ENCODE peak calls at places on chromosomes 16 and 17, in six cellular contexts. U, H, P, A, F and J are unnamed samples.

GRCh38 chr17:48542956-48543853 is 1.7 kb downstream of the HOXB2 start:
- DNase-seq in H (peak; percentile 79), A (peak; percentile 67), U (peak; percentile 66), F (peak; percentile 82), P (peak; percentile 72), J (no peak)

GRCh38 chr16:52316241-52316640 is 230.7 kb downstream of the TOX3 start:
- DNase-seq in H (no peak), P (no peak), A (no peak), U (no peak), F (no peak), J (no peak)

GRCh38 chr16:466651-467050 is 41.2 kb downstream of the RAB11FIP3 start:
- DNase-seq in P (no peak), H (no peak), F (no peak), U (no peak), A (no peak), J (no peak)

GRCh38 chr16:27698266-27698665 is 148.3 kb downstream of the KATNIP start:
- DNase-seq in F (no peak), A (no peak), U (no peak), H (peak; percentile 91), P (peak; percentile 82), J (no peak)

GRCh38 chr17:65055708-65056638 is 567 bp downstream of the GNA13 start:
- DNase-seq in F (peak; percentile 60), A (peak; percentile 22), P (peak; percentile 59), H (peak; percentile 51), U (peak; percentile 68), J (no peak)

GRCh38 chr17:74037320-74037719 is 166.2 kb upstream of the RPL38 start:
- DNase-seq in F (no peak), U (no peak), A (no peak), H (no peak), P (peak; percentile 41), J (no peak)

GRCh38 chr16:78630102-78630501 is 530.6 kb downstream of the WWOX start:
- DNase-seq in F (no peak), A (no peak), H (no peak), P (no peak), U (no peak), J (no peak)

GRCh38 chr17:32912218-32912897 is 15.6 kb upstream of the TMEM98 start:
- DNase-seq in U (peak; percentile 91), H (peak; percentile 65), P (peak; percentile 72), F (peak; percentile 14), A (peak; percentile 76), J (no peak)

GRCh38 chr16:57372372-57373116 is at the start of gene CX3CL1:
- DNase-seq in H (peak; percentile 86), A (peak; percentile 39), P (peak; percentile 92), U (peak; percentile 62), F (no peak), J (no peak)

GRCh38 chr16:77675464-77676324 is 46.6 kb upstream of the NUDT7 start:
- DNase-seq in A (peak; percentile 78), F (peak; percentile 71), H (peak; percentile 72), P (peak; percentile 82), U (peak; percentile 81), J (peak; percentile 87)

GRCh38 chr17:40121886-40122465 is at the start of gene MSL1:
- DNase-seq in P (peak; percentile 72), U (peak; percentile 85), A (peak; percentile 68), F (peak; percentile 53), H (peak; percentile 83), J (peak; percentile 91)

GRCh38 chr17:57530026-57530425 is 215.1 kb downstream of the CCDC182 start:
- DNase-seq in A (no peak), F (no peak), U (no peak), H (no peak), P (no peak), J (no peak)

GRCh38 chr16:52050418-52050817 is 496.5 kb downstream of the TOX3 start:
- DNase-seq in F (no peak), H (no peak), U (peak; percentile 29), P (no peak), A (peak; percentile 24), J (no peak)

GRCh38 chr17:14311979-14312378 is 11.1 kb downstream of the HS3ST3B1 start:
- DNase-seq in P (no peak), U (no peak), F (no peak), A (no peak), H (peak; percentile 19), J (no peak)

GRCh38 chr16:48125888-48126287 is 29.9 kb downstream of the ABCC12 start:
- DNase-seq in F (no peak), P (peak; percentile 13), A (no peak), H (no peak), U (peak; percentile 12), J (no peak)

GRCh38 chr16:54928016-54928356 is 2.7 kb upstream of the IRX5 start:
- DNase-seq in H (no peak), P (no peak), A (no peak), U (peak; percentile 34), F (no peak), J (peak; percentile 30)

GRCh38 chr16:73058221-73058615 is 10.3 kb upstream of the ZFHX3 start:
- DNase-seq in H (no peak), A (no peak), U (peak; percentile 61), P (no peak), F (no peak), J (peak; percentile 48)

GRCh38 chr16:50778284-50779163 is 36.6 kb downstream of the CYLD start:
- DNase-seq in P (no peak), F (no peak), U (no peak), A (no peak), H (no peak), J (no peak)

GRCh38 chr17:27245230-27245696 is 48.7 kb upstream of the WSB1 start:
- DNase-seq in P (peak; percentile 90), A (peak; percentile 89), F (peak; percentile 98), H (peak; percentile 93), U (peak; percentile 91), J (peak; percentile 32)

GRCh38 chr16:84726670-84727467 is 27.1 kb downstream of the USP10 start:
- DNase-seq in F (no peak), U (peak; percentile 39), A (no peak), H (no peak), P (no peak), J (no peak)

GRCh38 chr17:2337152-2337810 is at the start of gene SGSM2:
- DNase-seq in H (peak; percentile 62), A (peak; percentile 34), U (peak; percentile 65), F (no peak), P (peak; percentile 38), J (peak; percentile 59)

GRCh38 chr17:2337811-2338657 is 733 bp downstream of the SGSM2 start:
- DNase-seq in F (peak; percentile 45), P (peak; percentile 62), A (peak; percentile 44), U (peak; percentile 73), H (peak; percentile 70), J (peak; percentile 42)

GRCh38 chr17:2331303-2331702 is 5.0 kb downstream of the TSR1 start:
- DNase-seq in H (no peak), F (no peak), A (no peak), P (no peak), U (no peak), J (no peak)

GRCh38 chr17:2335726-2336214 is 487 bp downstream of the TSR1 start:
- DNase-seq in F (no peak), H (no peak), P (peak; percentile 59), A (no peak), U (peak; percentile 7), J (no peak)

GRCh38 chr17:2336215-2337151 is at the start of gene TSR1:
- DNase-seq in P (peak; percentile 96), F (peak; percentile 90), U (peak; percentile 95), H (peak; percentile 96), A (peak; percentile 88), J (peak; percentile 85)
- H3K4ac ChIP-seq in P (peak within 1 kb of the TSS; percentile 70), F (peak within 1 kb of the TSS; percentile 97), U (peak within 1 kb of the TSS; percentile 85), H (no peak within 1 kb of the TSS), A (peak within 1 kb of the TSS; percentile 92), J (no peak within 1 kb of the TSS)

DNA sequence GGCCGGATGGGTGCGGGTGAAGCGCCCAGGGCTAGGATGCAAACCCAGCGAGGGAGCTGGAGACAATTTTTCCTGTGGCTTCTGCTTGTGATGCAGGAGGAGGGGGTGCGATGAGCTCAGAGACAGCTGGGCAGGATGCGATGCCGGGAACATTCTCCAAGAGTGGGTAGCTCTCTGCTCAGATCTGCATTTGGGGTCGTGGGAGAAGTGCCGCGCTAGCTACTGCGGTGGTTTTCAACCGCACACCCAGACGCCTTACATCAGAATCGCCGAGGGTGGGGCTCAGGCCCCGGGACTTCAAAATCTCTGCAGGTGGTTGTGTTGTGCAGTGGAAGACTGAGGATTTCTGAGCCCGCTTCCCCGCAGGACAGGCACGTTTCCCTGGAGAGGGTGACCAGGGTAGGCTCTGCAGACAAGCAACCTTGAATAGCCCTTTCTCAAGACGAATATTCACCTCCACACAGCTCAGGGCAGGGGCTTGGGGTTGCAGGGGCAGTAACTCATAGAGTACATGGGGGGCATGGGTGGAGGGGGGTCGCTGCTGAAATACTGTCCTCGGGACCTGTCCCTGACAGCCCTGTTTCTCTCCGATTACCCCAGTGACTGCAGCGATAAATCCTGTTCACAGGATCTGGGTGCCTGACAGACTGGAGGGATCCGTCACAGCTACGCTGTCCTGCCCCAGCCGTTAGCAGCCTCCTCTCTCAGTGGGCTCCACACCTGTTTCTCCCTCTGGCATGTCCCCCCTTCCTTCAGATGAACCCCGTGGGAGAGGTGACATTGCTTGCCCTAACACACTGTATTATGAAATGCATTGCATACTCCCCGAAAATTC is 63.3 kb downstream of the HAPSTR1 start:
- DNase-seq in F (no peak), A (peak; percentile 9), U (no peak), P (no peak), H (no peak), J (no peak)
- H3K4ac ChIP-seq in F (no peak overlapping the region), A (no peak overlapping the region), U (no peak overlapping the region), P (no peak overlapping the region), H (no peak overlapping the region), J (no peak overlapping the region)

DNA sequence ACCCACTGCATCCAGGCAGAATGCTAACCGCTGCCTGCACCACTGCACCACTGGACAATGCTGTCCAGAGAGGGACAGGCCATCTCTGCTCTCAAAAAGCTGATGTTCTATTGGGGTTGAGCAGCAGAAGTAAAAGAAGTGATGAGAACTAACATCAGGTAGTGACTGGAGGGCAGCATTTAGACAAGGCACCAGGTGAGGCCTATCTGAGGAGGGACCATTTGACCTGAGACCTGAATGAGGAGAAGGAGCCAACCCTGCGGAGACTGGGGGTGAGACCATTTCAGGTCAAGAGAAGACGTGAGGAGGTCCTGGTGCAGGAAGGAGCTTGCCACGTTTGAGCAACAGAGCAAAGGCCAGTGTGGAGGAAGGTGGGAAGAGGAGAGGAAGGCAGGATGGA is 34.0 kb downstream of the NTN1 start:
- DNase-seq in H (no peak), A (no peak), U (no peak), P (no peak), F (no peak), J (no peak)
- H3K4ac ChIP-seq in H (no peak overlapping the region), A (no peak overlapping the region), U (no peak overlapping the region), P (no peak overlapping the region), F (no peak overlapping the region), J (no peak overlapping the region)

DNA sequence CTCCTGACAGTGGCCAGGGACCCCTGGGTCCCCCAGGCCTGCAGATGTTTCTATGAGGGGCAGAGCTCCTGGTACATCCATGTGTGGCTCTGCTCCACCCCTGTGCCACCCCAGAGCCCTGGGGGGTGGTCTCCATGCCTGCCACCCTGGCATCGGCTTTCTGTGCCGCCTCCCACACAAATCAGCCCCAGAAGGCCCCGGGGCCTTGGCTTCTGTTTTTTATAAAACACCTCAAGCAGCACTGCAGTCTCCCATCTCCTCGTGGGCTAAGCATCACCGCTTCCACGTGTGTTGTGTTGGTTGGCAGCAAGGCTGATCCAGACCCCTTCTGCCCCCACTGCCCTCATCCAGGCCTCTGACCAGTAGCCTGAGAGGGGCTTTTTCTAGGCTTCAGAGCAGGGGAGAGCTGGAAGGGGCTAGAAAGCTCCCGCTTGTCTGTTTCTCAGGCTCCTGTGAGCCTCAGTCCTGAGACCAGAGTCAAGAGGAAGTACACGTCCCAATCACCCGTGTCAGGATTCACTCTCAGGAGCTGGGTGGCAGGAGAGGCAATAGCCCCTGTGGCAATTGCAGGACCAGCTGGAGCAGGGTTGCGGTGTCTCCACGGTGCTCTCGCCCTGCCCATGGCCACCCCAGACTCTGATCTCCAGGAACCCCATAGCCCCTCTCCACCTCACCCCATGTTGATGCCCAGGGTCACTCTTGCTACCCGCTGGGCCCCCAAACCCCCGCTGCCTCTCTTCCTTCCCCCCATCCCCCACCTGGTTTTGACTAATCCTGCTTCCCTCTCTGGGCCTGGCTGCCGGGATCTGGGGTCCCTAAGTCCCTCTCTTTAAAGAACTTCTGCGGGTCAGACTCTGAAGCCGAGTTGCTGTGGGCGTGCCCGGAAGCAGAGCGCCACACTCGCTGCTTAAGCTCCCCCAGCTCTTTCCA is 25.1 kb downstream of the C1QTNF1 start:
- DNase-seq in P (no peak), H (no peak), F (no peak), U (no peak), A (no peak), J (no peak)
- H3K4ac ChIP-seq in P (no peak overlapping the region), H (no peak overlapping the region), F (no peak overlapping the region), U (no peak overlapping the region), A (no peak overlapping the region), J (no peak overlapping the region)